ENCODE peak calls at places on chromosome 4, in eight cellular contexts. B is neural crest cell, Q is psoas muscle, R is AG04449, A is adrenal gland, N is Calu3, F is lower lobe of right lung, E is glutamatergic neuron. X is an unnamed sample.

GRCh38 chr4:77031544-77031943 is 44.2 kb downstream of the CCNI start:
- DNase-seq in B (no peak), Q (no peak), R (no peak), A (no peak), N (no peak), F (no peak), E (no peak), X (no peak)

GRCh38 chr4:151485541-151486131 is 76.7 kb downstream of the FHIP1A start:
- DNase-seq in B (no peak), Q (no peak), R (no peak), A (no peak), N (no peak), F (no peak), E (no peak), X (no peak)

GRCh38 chr4:73817341-73817740 is 19.1 kb upstream of the CXCL6 start:
- DNase-seq in B (no peak), Q (no peak), R (no peak), A (no peak), N (no peak), F (no peak), E (no peak), X (no peak)

GRCh38 chr4:112589207-112589606 is 47.5 kb downstream of the ZGRF1 start:
- DNase-seq in B (no peak), Q (no peak), R (no peak), A (no peak), N (no peak), F (no peak), E (no peak), X (no peak)

GRCh38 chr4:1330761-1331590 is 16.0 kb upstream of the UVSSA start:
- DNase-seq in B (no peak), Q (peak; percentile 6), R (no peak), A (no peak), N (no peak), F (no peak), E (no peak), X (no peak)

GRCh38 chr4:118989098-118990080 is 100.7 kb downstream of the SYNPO2 start:
- DNase-seq in B (no peak), Q (no peak), R (peak; percentile 97), A (no peak), N (no peak), F (no peak), E (no peak), X (peak; percentile 59)

GRCh38 chr4:101304916-101305315 is 42.4 kb downstream of the PPP3CA start:
- DNase-seq in B (no peak), Q (no peak), R (peak; percentile 10), A (no peak), N (no peak), F (no peak), E (no peak), X (no peak)

GRCh38 chr4:5030152-5030668 is 11.0 kb upstream of the CYTL1 start:
- DNase-seq in B (no peak), Q (no peak), R (no peak), A (no peak), N (no peak), F (no peak), E (no peak), X (no peak)

GRCh38 chr4:146134761-146135160 is 40.8 kb upstream of the LSM6 start:
- DNase-seq in B (no peak), Q (no peak), R (no peak), A (no peak), N (no peak), F (no peak), E (no peak), X (no peak)

GRCh38 chr4:54683616-54684346 is 26.0 kb downstream of the KIT start:
- DNase-seq in B (no peak), Q (no peak), R (no peak), A (no peak), N (peak; percentile 51), F (no peak), E (no peak), X (no peak)

GRCh38 chr4:173182403-173182802 is 13.8 kb downstream of the GALNT7 start:
- DNase-seq in B (no peak), Q (no peak), R (peak; percentile 62), A (peak; percentile 37), N (peak; percentile 25), F (no peak), E (no peak), X (no peak)

GRCh38 chr4:16875487-16875886 is 23.0 kb downstream of the LDB2 start:
- DNase-seq in B (no peak), Q (no peak), R (peak; percentile 92), A (no peak), N (no peak), F (no peak), E (peak; percentile 35), X (no peak)

GRCh38 chr4:98468744-98469143 is 189.7 kb downstream of the TSPAN5 start:
- DNase-seq in B (peak; percentile 8), Q (no peak), R (no peak), A (no peak), N (no peak), F (no peak), E (no peak), X (no peak)

GRCh38 chr4:150010525-150011126 is 67.6 kb upstream of the DCLK2 start:
- DNase-seq in B (peak; percentile 4), Q (no peak), R (no peak), A (peak; percentile 27), N (peak; percentile 24), F (no peak), E (no peak), X (no peak)

GRCh38 chr4:80209302-80209701 is 12.0 kb downstream of the PRDM8 start:
- DNase-seq in B (no peak), Q (no peak), R (no peak), A (no peak), N (no peak), F (no peak), E (no peak), X (no peak)

GRCh38 chr4:3037957-3038451 is 36.3 kb downstream of the HTT-AS start:
- DNase-seq in B (no peak), Q (peak; percentile 58), R (no peak), A (no peak), N (no peak), F (peak; percentile 18), E (no peak), X (no peak)

GRCh38 chr4:88177981-88178632 is 19.7 kb upstream of the ABCG2 start:
- DNase-seq in B (no peak), Q (no peak), R (peak; percentile 45), A (no peak), N (peak; percentile 50), F (peak; percentile 60), E (no peak), X (peak; percentile 24)

GRCh38 chr4:149997881-149998421 is 80.3 kb upstream of the DCLK2 start:
- DNase-seq in B (no peak), Q (no peak), R (no peak), A (no peak), N (peak; percentile 10), F (no peak), E (no peak), X (no peak)

GRCh38 chr4:74045247-74045646 is 6.8 kb upstream of the CXCL3 start:
- DNase-seq in B (no peak), Q (no peak), R (no peak), A (no peak), N (no peak), F (no peak), E (no peak), X (no peak)

GRCh38 chr4:138438608-138439007 is 196.5 kb upstream of the SLC7A11 start:
- DNase-seq in B (no peak), Q (no peak), R (no peak), A (no peak), N (no peak), F (no peak), E (no peak), X (no peak)

DNA sequence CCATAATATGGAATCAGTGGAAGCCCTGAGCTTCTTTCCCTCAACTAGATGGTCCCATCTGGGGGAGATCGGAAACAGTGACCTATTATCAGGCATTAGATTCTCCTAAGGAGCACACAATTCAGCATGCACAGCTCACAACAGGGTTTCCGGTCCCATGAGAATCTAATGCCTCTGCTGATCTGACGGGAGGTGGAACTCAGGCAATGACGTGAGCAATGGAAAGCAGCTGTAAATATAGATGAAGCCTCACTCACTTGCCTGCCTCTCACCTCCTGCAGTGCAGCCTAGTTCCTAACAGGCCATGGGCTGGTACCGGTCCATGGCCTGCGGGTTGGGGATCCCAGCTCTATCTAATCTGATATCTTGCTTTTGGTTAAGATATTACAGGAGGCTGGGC is 88.9 kb downstream of the COX7B2 start:
- DNase-seq in B (no peak), Q (no peak), R (no peak), A (no peak), N (no peak), F (no peak), E (no peak), X (no peak)
- TF ChIP-seq CTCF in B (no peak), Q (no peak), R (no peak), A (no peak), N (no peak), F (no peak), E (no peak), X (no peak)

DNA sequence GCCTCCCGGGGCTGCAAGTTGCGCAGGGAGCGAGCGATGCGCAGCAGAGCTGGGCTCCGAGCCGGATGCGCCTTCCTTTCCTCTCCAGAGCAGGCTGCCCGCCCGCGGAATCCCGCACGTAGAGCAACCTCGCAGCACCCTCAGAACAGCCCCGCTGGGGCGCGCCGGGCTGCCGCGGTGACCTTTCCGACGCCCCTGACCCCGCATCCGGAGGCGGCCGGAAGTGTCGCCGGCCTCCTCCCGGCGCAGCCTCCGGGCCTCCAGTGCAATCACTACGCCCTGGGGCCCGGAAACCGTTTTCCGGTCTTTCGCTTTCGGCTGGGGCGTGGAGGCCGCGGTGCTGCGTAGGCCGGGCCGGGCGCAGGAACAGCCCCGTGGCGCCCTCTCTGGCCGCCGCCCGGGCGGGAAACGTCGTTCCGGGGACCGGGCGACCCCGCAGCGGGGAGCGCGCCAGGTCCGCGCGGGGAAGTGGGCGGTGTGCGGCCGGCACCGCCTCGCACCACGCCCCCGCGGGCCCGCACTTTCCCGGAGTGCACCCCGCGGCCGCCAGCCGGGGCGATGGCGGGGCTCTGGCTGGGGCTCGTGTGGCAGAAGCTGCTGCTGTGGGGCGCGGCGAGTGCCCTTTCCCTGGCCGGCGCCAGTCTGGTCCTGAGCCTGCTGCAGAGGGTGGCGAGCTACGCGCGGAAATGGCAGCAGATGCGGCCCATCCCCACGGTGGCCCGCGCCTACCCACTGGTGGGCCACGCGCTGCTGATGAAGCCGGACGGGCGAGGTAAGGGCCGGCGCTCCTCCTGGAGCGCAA is at the start of gene CYP4V2:
- DNase-seq in B (peak; percentile 67), Q (peak; percentile 82), R (no peak), A (peak; percentile 85), N (peak; percentile 86), F (peak; percentile 91), E (peak; percentile 83), X (peak; percentile 48)
- TF ChIP-seq CTCF in B (peak; percentile 42), Q (peak; percentile 46), R (peak; percentile 47), A (peak; percentile 16), N (no peak), F (peak; percentile 45), E (peak; percentile 11), X (no peak)

DNA sequence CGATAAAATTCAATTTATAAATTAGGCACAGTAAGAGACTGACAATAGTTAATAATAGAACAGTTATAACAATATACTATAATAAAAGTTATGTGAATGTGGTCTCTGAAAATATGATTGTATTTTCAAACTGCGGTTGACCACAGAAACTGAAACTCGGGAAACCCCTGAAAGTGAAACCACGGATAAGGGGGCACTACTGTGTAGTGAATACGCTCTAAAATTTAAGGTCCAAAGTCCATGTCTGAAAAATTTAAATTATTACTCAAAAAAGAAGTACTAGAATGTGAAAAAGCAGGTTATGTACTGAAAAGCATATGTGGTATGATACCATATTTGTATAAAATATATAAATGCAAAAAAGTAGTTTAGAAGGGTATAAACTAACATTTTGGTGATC is 1.9 kb downstream of the SMIM14 start:
- DNase-seq in B (no peak), Q (no peak), R (no peak), A (no peak), N (no peak), F (no peak), E (no peak), X (no peak)
- TF ChIP-seq CTCF in B (no peak), Q (no peak), R (no peak), A (no peak), N (no peak), F (no peak), E (no peak), X (no peak)

GRCh38 chr4:168648929-168649328 is 152.1 kb downstream of the PALLD start:
- DNase-seq in B (no peak), Q (no peak), R (peak; percentile 53), A (no peak), N (no peak), F (no peak), E (no peak), X (no peak)
- TF ChIP-seq CTCF in B (no peak), Q (no peak), R (no peak), A (no peak), N (no peak), F (no peak), E (no peak), X (no peak)